ENCODE peak calls at places on chromosomes 3 and 15, in four cellular contexts. One of them, this sample, is unnamed.
A peak's percentile ranks its signal among the peaks of the same experiment; 100 is the strongest.

GRCh38 chr15:38994310-38994709 is 429.7 kb upstream of the RASGRP1 start:
- DNase-seq in GM12878: no peak
- DNase-seq in HepG2: peak; percentile 34
- DNase-seq in H1: no peak
- DNase-seq in this sample: no peak

GRCh38 chr3:132535575-132536441 is 61.3 kb upstream of the ACKR4 start:
- DNase-seq in HepG2: peak; percentile 69
- DNase-seq in H1: peak; percentile 17
- DNase-seq in GM12878: peak; percentile 8
- DNase-seq in this sample: peak; percentile 75

GRCh38 chr15:88860212-88860611 is 35.1 kb downstream of the HAPLN3 start:
- DNase-seq in H1: no peak
- DNase-seq in GM12878: no peak
- DNase-seq in HepG2: no peak
- DNase-seq in this sample: no peak

GRCh38 chr3:44061268-44061667 is 180.4 kb upstream of the TOPAZ1 start:
- DNase-seq in HepG2: no peak
- DNase-seq in H1: no peak
- DNase-seq in GM12878: no peak
- DNase-seq in this sample: no peak

GRCh38 chr3:31391150-31391549 is 141.6 kb upstream of the STT3B start:
- DNase-seq in H1: no peak
- DNase-seq in GM12878: no peak
- DNase-seq in HepG2: no peak
- DNase-seq in this sample: peak; percentile 75

GRCh38 chr3:172824229-172824628 is 73.7 kb downstream of the ECT2 start:
- DNase-seq in GM12878: no peak
- DNase-seq in H1: no peak
- DNase-seq in HepG2: no peak
- DNase-seq in this sample: no peak

GRCh38 chr3:192054881-192055280 is 593.9 kb downstream of the PYDC2 start:
- DNase-seq in HepG2: no peak
- DNase-seq in H1: no peak
- DNase-seq in GM12878: no peak
- DNase-seq in this sample: no peak

GRCh38 chr3:105214575-105214974 is 152.1 kb upstream of the ALCAM start:
- DNase-seq in HepG2: no peak
- DNase-seq in H1: no peak
- DNase-seq in GM12878: no peak
- DNase-seq in this sample: no peak

GRCh38 chr3:184177331-184177731 is 2.7 kb downstream of the AP2M1 start:
- DNase-seq in GM12878: no peak
- DNase-seq in HepG2: no peak
- DNase-seq in H1: no peak
- DNase-seq in this sample: no peak

GRCh38 chr3:45008117-45008516 is 18.0 kb upstream of the CLEC3B start:
- DNase-seq in H1: no peak
- DNase-seq in GM12878: no peak
- DNase-seq in HepG2: no peak
- DNase-seq in this sample: no peak

GRCh38 chr15:88574646-88575045 is 28.2 kb upstream of the DET1 start:
- DNase-seq in HepG2: no peak
- DNase-seq in H1: no peak
- DNase-seq in GM12878: no peak
- DNase-seq in this sample: no peak

GRCh38 chr3:2477635-2478034 is 379.0 kb downstream of the CNTN4 start:
- DNase-seq in H1: no peak
- DNase-seq in GM12878: no peak
- DNase-seq in HepG2: no peak
- DNase-seq in this sample: no peak

GRCh38 chr3:99637381-99638111 is 848 bp upstream of the COL8A1 start:
- DNase-seq in HepG2: no peak
- DNase-seq in GM12878: no peak
- DNase-seq in H1: no peak
- DNase-seq in this sample: no peak

GRCh38 chr15:42457445-42458442 is 33.2 kb downstream of the ZNF106 start:
- DNase-seq in GM12878: peak; percentile 45
- DNase-seq in H1: peak; percentile 82
- DNase-seq in HepG2: no peak
- DNase-seq in this sample: peak; percentile 76

GRCh38 chr3:18580268-18580667 is 155.1 kb upstream of the SATB1 start:
- DNase-seq in HepG2: no peak
- DNase-seq in GM12878: no peak
- DNase-seq in H1: no peak
- DNase-seq in this sample: no peak

GRCh38 chr3:160245261-160245800 is 20.1 kb downstream of the C3orf80 start:
- DNase-seq in HepG2: no peak
- DNase-seq in GM12878: no peak
- DNase-seq in H1: no peak
- DNase-seq in this sample: no peak

GRCh38 chr3:152785051-152785450 is 49.9 kb upstream of the P2RY1 start:
- DNase-seq in H1: no peak
- DNase-seq in HepG2: no peak
- DNase-seq in GM12878: no peak
- DNase-seq in this sample: no peak

GRCh38 chr3:117756580-117756979 is 1047.0 kb downstream of the TUSC7 start:
- DNase-seq in H1: no peak
- DNase-seq in HepG2: no peak
- DNase-seq in GM12878: no peak
- DNase-seq in this sample: no peak

GRCh38 chr3:190941694-190942280 is 79.3 kb upstream of the GMNC start:
- DNase-seq in GM12878: no peak
- DNase-seq in HepG2: no peak
- DNase-seq in H1: no peak
- DNase-seq in this sample: no peak

GRCh38 chr3:181936774-181937173 is 225.0 kb downstream of the SOX2 start:
- DNase-seq in HepG2: no peak
- DNase-seq in H1: no peak
- DNase-seq in GM12878: no peak
- DNase-seq in this sample: no peak

GRCh38 chr3:126432901-126433480 is 38.3 kb downstream of the CFAP100 start:
- DNase-seq in GM12878: no peak
- DNase-seq in H1: no peak
- DNase-seq in HepG2: no peak
- DNase-seq in this sample: no peak

GRCh38 chr3:66469220-66469640 is 31.6 kb downstream of the LRIG1 start:
- DNase-seq in H1: no peak
- DNase-seq in HepG2: no peak
- DNase-seq in GM12878: peak; percentile 59
- DNase-seq in this sample: no peak

GRCh38 chr3:10993729-10994065 is 1.1 kb downstream of the SLC6A1 start:
- DNase-seq in HepG2: no peak
- DNase-seq in H1: no peak
- DNase-seq in GM12878: no peak
- DNase-seq in this sample: no peak

GRCh38 chr3:38136272-38136806 is 588 bp downstream of the ACAA1 start:
- DNase-seq in HepG2: no peak
- DNase-seq in H1: no peak
- DNase-seq in GM12878: no peak
- DNase-seq in this sample: no peak

DNA sequence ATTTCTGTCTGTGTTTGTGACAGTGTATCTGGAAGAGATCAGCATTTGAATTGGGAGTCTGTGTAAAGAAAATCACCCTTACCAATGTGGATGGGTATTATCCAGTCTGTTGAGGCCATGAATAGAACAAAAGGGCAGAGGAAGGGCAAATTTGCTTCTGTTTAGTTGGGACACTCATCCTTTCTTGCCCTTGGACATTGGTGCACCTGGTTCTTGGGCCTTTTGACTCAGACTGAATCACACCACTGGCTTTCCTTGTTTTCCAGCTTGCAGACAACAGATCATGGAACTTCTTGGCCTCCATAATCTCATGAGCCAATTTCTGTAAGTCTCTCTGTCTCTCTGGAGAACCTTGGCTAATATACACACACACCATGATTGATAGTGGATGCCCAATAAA is 164.4 kb upstream of the SGO1 start:
- DNase-seq in GM12878: no peak
- DNase-seq in HepG2: no peak
- DNase-seq in H1: no peak
- DNase-seq in this sample: no peak
- TF ChIP-seq SUZ12 in GM12878: no peak
- TF ChIP-seq SUZ12 in HepG2: no peak
- TF ChIP-seq SUZ12 in H1: no peak
- TF ChIP-seq SUZ12 in this sample: no peak

GRCh38 chr15:22949074-22949547 is 31.1 kb downstream of the CYFIP1 start:
- DNase-seq in H1: peak; percentile 47
- DNase-seq in GM12878: no peak
- DNase-seq in HepG2: no peak
- DNase-seq in this sample: no peak

GRCh38 chr15:22951381-22952280 is 28.5 kb downstream of the CYFIP1 start:
- DNase-seq in H1: no peak
- DNase-seq in HepG2: no peak
- DNase-seq in GM12878: no peak
- DNase-seq in this sample: no peak

GRCh38 chr15:22952826-22953579 is 27.2 kb downstream of the CYFIP1 start:
- DNase-seq in GM12878: no peak
- DNase-seq in H1: peak; percentile 27
- DNase-seq in HepG2: peak; percentile 28
- DNase-seq in this sample: peak; percentile 22

GRCh38 chr15:22950211-22950990 is 29.8 kb downstream of the CYFIP1 start:
- DNase-seq in H1: no peak
- DNase-seq in GM12878: no peak
- DNase-seq in HepG2: no peak
- DNase-seq in this sample: no peak

GRCh38 chr15:22951031-22951380 is 29.2 kb downstream of the CYFIP1 start:
- DNase-seq in GM12878: no peak
- DNase-seq in H1: no peak
- DNase-seq in HepG2: no peak
- DNase-seq in this sample: no peak
- H3K4me3 ChIP-seq in GM12878: no peak overlapping the region
- H3K4me3 ChIP-seq in H1: no peak overlapping the region
- H3K4me3 ChIP-seq in HepG2: no peak overlapping the region
- H3K4me3 ChIP-seq in this sample: no peak overlapping the region

GRCh38 chr15:80289558-80290277 is 37.7 kb upstream of the CTXND1 start:
- DNase-seq in H1: no peak
- DNase-seq in GM12878: no peak
- DNase-seq in HepG2: no peak
- DNase-seq in this sample: no peak
- TF ChIP-seq SUZ12 in H1: no peak
- TF ChIP-seq SUZ12 in GM12878: no peak
- TF ChIP-seq SUZ12 in HepG2: no peak
- TF ChIP-seq SUZ12 in this sample: no peak

GRCh38 chr3:113623827-113624226 is 72.6 kb downstream of the USF3 start:
- DNase-seq in GM12878: no peak
- DNase-seq in HepG2: no peak
- DNase-seq in H1: no peak
- DNase-seq in this sample: no peak

GRCh38 chr3:113625724-113626348 is 70.6 kb downstream of the USF3 start:
- DNase-seq in H1: no peak
- DNase-seq in GM12878: no peak
- DNase-seq in HepG2: no peak
- DNase-seq in this sample: no peak

GRCh38 chr3:113628788-113629187 is 67.7 kb downstream of the USF3 start:
- DNase-seq in H1: no peak
- DNase-seq in GM12878: no peak
- DNase-seq in HepG2: no peak
- DNase-seq in this sample: no peak

GRCh38 chr3:113628316-113628715 is 68.1 kb downstream of the USF3 start:
- DNase-seq in H1: no peak
- DNase-seq in HepG2: no peak
- DNase-seq in GM12878: no peak
- DNase-seq in this sample: no peak

GRCh38 chr3:113626513-113627371 is 69.7 kb downstream of the USF3 start:
- DNase-seq in HepG2: peak; percentile 61
- DNase-seq in GM12878: no peak
- DNase-seq in H1: peak; percentile 34
- DNase-seq in this sample: peak; percentile 61
- H3K4me3 ChIP-seq in HepG2: peak overlapping the region; percentile 9
- H3K4me3 ChIP-seq in GM12878: no peak overlapping the region
- H3K4me3 ChIP-seq in H1: no peak overlapping the region
- H3K4me3 ChIP-seq in this sample: no peak overlapping the region

DNA sequence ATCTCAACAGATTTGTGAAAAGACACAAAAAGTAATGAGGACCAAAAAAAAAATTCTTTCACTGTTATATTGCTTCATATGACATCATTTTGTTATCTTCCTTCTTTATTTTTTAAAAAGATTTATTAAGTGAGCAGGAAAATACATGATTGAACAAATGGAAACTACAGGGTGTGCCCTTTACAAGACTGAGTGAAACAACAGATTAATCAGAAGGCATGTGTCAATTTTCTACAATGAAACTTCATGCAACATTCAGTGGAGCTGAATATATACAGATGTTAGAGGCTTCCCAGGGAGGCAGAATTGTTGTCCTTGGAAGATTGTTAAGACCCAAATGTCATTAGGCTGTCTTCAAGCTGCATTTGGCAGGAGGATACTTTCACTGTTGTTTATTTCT is 28.4 kb upstream of the SLC2A2 start:
- DNase-seq in H1: no peak
- DNase-seq in HepG2: no peak
- DNase-seq in GM12878: no peak
- DNase-seq in this sample: no peak
- TF ChIP-seq SUZ12 in H1: no peak
- TF ChIP-seq SUZ12 in HepG2: no peak
- TF ChIP-seq SUZ12 in GM12878: no peak
- TF ChIP-seq SUZ12 in this sample: no peak

DNA sequence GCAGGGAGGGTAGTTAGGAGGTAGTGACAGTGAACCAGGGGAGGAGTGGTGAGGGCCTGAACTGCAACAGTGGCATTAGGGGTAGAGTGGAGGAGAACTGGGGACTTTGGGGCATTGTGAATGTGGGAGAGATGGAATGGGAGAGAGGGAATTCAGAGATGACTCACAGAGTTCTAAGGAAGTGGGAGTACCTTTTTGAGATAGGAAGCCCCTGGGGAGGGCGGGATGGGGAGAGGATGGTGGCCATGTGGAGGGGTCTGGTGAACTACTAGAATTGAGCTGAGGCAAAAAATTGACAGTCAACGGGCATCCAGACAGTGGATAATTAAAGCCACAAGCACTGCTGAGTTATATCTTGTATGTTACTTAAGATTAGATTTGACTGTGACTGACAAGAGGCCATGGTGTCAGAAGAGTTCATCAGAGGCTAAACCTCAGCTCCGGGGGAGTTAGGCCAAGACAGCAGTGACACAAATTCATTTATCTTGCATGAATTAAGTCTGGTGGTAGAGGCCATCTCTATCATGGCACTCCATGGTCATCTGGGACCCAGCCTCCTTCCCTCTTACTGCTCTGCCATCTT is 34.0 kb downstream of the PLEKHO2 start:
- DNase-seq in H1: no peak
- DNase-seq in HepG2: no peak
- DNase-seq in GM12878: no peak
- DNase-seq in this sample: no peak
- H3K4me3 ChIP-seq in H1: no peak overlapping the region
- H3K4me3 ChIP-seq in HepG2: no peak overlapping the region
- H3K4me3 ChIP-seq in GM12878: no peak overlapping the region
- H3K4me3 ChIP-seq in this sample: no peak overlapping the region

DNA sequence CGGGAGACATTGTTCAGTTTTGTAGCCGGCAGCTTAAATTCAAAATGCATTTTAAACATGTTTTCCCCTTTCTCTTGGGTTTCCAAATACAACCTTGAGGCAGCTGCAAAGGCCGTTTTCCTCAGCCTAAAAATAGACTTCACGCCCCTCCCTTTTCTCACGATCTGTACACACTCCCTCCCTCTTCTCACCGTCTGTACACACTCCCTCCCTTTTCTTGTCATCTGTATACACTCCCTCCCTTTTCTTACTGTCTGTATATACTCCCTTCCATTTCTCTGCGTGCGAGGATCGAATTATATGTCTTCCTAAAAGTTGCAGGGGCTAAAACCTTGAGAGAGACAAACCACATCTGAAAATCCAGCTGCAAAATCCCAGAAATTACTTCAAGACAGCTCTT is 8.9 kb downstream of the MUC4 start:
- DNase-seq in HepG2: no peak
- DNase-seq in GM12878: no peak
- DNase-seq in H1: no peak
- DNase-seq in this sample: no peak
- TF ChIP-seq SUZ12 in HepG2: no peak
- TF ChIP-seq SUZ12 in GM12878: no peak
- TF ChIP-seq SUZ12 in H1: no peak
- TF ChIP-seq SUZ12 in this sample: no peak